ENCODE peak calls at places on chromosomes 13 and 19, in nine cellular contexts. Y is foreskin fibroblast; L is heart left ventricle; Z is adrenal gland; W is nephron progenitor cell; C is mesothelial cell of epicardium; O is suprapubic skin; B is activated CD8-positive, alpha-beta T cell treated with anti-CD3 and anti-CD28 coated beads for 36 hours; R is endodermal cell. S is an unnamed sample.

GRCh38 chr19:10289836-10290438 is at the start of gene ICAM5:
- DNase-seq in Y (peak), L (no peak), Z (no peak), W (peak), C (no peak), O (no peak), B (peak), R (no peak), S (no peak)

GRCh38 chr19:40801449-40802299 is 2.7 kb downstream of the EGLN2 start:
- DNase-seq in Y (no peak), L (no peak), Z (no peak), W (no peak), C (no peak), O (no peak), B (no peak), R (no peak), S (no peak)

GRCh38 chr13:75771818-75772217 is 135.7 kb downstream of the LMO7 start:
- DNase-seq in Y (peak), L (no peak), Z (no peak), W (no peak), C (no peak), O (no peak), B (no peak), R (no peak), S (no peak)

GRCh38 chr19:37943480-37943879 is 36.5 kb downstream of the SIPA1L3 start:
- DNase-seq in Y (no peak), L (no peak), Z (no peak), W (no peak), C (no peak), O (no peak), B (no peak), R (no peak), S (no peak)

GRCh38 chr19:36051637-36052036 is 2.4 kb downstream of the THAP8 start:
- DNase-seq in Y (no peak), L (no peak), Z (no peak), W (no peak), C (no peak), O (no peak), B (no peak), R (peak), S (no peak)

GRCh38 chr19:45086453-45086852 is 6.5 kb upstream of the PPP1R37 start:
- DNase-seq in Y (no peak), L (no peak), Z (no peak), W (no peak), C (no peak), O (no peak), B (no peak), R (no peak), S (no peak)

GRCh38 chr19:51948979-51949378 is 21.7 kb downstream of the ZNF613 start:
- DNase-seq in Y (peak), L (peak), Z (peak), W (no peak), C (no peak), O (no peak), B (no peak), R (no peak), S (no peak)

GRCh38 chr13:87259479-87260083 is 411.6 kb upstream of the SLITRK5 start:
- DNase-seq in Y (no peak), L (no peak), Z (peak), W (peak), C (no peak), O (no peak), B (no peak), R (peak), S (peak)

GRCh38 chr13:88068316-88068715 is 397.1 kb downstream of the SLITRK5 start:
- DNase-seq in Y (no peak), L (no peak), Z (no peak), W (no peak), C (no peak), O (no peak), B (no peak), R (no peak), S (no peak)

GRCh38 chr19:48135411-48135810 is 24.8 kb upstream of the PLA2G4C start:
- DNase-seq in Y (peak), L (no peak), Z (no peak), W (no peak), C (no peak), O (no peak), B (peak), R (peak), S (no peak)

GRCh38 chr19:48244289-48244688 is 11.4 kb downstream of the CARD8 start:
- DNase-seq in Y (no peak), L (no peak), Z (no peak), W (no peak), C (no peak), O (no peak), B (peak), R (no peak), S (no peak)

GRCh38 chr19:16889883-16890460 is 1.2 kb downstream of the F2RL3 start:
- DNase-seq in Y (no peak), L (no peak), Z (no peak), W (no peak), C (no peak), O (no peak), B (no peak), R (no peak), S (no peak)

GRCh38 chr13:112893570-112894422 is 75.2 kb upstream of the MCF2L start:
- DNase-seq in Y (peak), L (peak), Z (no peak), W (peak), C (no peak), O (no peak), B (peak), R (peak), S (peak)

GRCh38 chr19:42134671-42135070 is 2.4 kb upstream of the POU2F2 start:
- DNase-seq in Y (no peak), L (no peak), Z (no peak), W (no peak), C (no peak), O (no peak), B (no peak), R (no peak), S (no peak)

GRCh38 chr19:35935911-35936737 is at the start of gene LRFN3:
- DNase-seq in Y (peak), L (peak), Z (peak), W (peak), C (peak), O (no peak), B (peak), R (peak), S (peak)

GRCh38 chr19:20925481-20925880 is 2.4 kb downstream of the ZNF85 start:
- DNase-seq in Y (no peak), L (no peak), Z (no peak), W (no peak), C (no peak), O (no peak), B (no peak), R (no peak), S (no peak)

GRCh38 chr13:44181938-44182337 is 191.7 kb upstream of the SERP2 start:
- DNase-seq in Y (no peak), L (no peak), Z (no peak), W (no peak), C (no peak), O (no peak), B (no peak), R (no peak), S (no peak)

GRCh38 chr19:40320558-40320935 is 27.6 kb downstream of the C19orf47 start:
- DNase-seq in Y (no peak), L (no peak), Z (no peak), W (no peak), C (no peak), O (no peak), B (no peak), R (no peak), S (no peak)

GRCh38 chr13:42569576-42570344 is 4.2 kb upstream of the TNFSF11 start:
- DNase-seq in Y (no peak), L (no peak), Z (no peak), W (no peak), C (no peak), O (no peak), B (no peak), R (no peak), S (no peak)

GRCh38 chr13:103067751-103068563 is 1.7 kb upstream of the SLC10A2 start:
- DNase-seq in Y (no peak), L (no peak), Z (no peak), W (no peak), C (no peak), O (no peak), B (no peak), R (peak), S (no peak)

GRCh38 chr19:49119411-49120324 is at the start of gene PPFIA3:
- DNase-seq in Y (peak), L (peak), Z (peak), W (peak), C (peak), O (no peak), B (no peak), R (peak), S (peak)

GRCh38 chr19:55809381-55810058 is 22.3 kb downstream of the NLRP11 start:
- DNase-seq in Y (peak), L (peak), Z (peak), W (peak), C (no peak), O (no peak), B (peak), R (peak), S (no peak)

DNA sequence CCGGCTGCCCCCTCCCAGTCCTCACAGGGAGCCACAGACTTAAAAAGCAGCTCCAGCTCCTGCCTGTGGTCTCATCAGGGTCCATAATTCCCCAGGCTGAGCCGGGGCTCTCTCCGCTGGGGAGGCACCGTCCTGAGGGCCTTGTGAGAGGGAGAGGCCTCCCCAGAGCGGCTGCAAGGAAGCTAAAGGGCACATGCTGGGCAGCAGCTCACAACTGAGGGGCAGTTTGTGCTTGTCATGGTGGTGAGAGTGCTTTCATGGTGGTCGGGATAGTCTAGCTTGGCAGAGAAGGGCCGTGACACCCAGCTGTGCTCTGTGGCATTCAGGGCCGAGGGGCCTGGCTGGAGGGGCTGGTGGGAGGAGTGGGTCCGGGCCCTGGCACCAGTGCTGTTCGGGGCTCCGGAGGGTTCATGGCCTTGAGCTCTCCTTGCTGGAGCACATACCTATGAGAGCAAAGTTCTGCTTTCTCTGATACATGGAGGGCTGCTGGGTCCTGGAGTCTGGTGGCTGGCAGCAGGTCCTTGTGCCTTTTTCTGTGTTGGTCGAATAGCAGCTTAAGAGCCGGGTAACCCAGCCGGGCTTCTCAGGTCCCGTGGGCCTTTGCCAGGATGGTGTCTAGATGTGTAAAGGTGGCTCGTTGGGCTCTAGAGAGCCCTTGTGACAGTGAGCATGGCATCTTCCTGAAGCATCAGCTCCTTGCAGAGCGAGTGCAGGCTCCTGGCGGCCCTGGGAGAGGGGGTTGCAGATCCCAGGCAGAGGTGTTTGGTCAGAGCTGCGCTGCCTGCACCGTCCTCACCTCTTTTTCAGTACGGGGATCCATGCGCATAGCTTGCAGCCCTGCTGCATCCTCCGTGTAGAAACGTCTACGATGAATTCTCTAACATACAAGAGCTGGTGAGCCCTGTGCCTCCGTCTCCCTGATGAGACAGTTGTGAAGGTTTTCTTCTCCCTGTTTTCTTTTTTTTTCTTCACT is 8.8 kb downstream of the UPF1 start:
- DNase-seq in Y (no peak), L (no peak), Z (no peak), W (no peak), C (no peak), O (no peak), B (no peak), R (no peak), S (no peak)
- TF ChIP-seq CTCF in Y (no peak), L (no peak), Z (no peak), W (no peak), C (no peak), O (no peak), B (no peak), R (no peak), S (no peak)

DNA sequence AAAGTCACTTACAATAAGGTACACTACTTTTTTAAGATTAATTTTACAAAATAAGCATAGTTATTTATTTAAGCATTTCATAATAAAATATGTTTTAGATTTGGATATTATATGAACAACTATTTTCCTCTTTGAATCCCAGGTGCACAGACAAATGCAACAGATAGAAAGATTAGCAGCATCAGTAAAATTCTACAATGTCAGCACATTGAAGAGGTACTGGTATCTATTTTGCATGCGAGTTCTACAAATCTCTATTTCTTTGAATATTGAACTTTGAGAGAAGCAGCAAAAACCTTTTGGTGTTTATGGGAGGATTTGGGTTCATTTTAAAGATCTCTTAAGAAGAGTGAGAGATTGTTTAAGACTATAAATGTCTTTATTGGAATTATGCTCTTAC is 558.6 kb upstream of the KLHL1 start:
- DNase-seq in Y (no peak), L (no peak), Z (no peak), W (no peak), C (no peak), O (no peak), B (no peak), R (no peak), S (no peak)
- TF ChIP-seq CTCF in Y (no peak), L (no peak), Z (no peak), W (no peak), C (no peak), O (no peak), B (no peak), R (no peak), S (no peak)

GRCh38 chr13:46052314-46053161 is at the start of gene ZC3H13:
- DNase-seq in Y (peak), L (peak), Z (peak), W (peak), C (peak), O (peak), B (peak), R (peak), S (peak)
- TF ChIP-seq CTCF in Y (peak), L (peak), Z (peak), W (peak), C (peak), O (peak), B (peak), R (peak), S (peak)

GRCh38 chr13:98032168-98032567 is 78.7 kb downstream of the IPO5 start:
- DNase-seq in Y (no peak), L (no peak), Z (no peak), W (no peak), C (no peak), O (no peak), B (no peak), R (no peak), S (no peak)

GRCh38 chr13:98035373-98035772 is 81.9 kb downstream of the IPO5 start:
- DNase-seq in Y (no peak), L (no peak), Z (no peak), W (no peak), C (no peak), O (no peak), B (no peak), R (no peak), S (no peak)

GRCh38 chr13:98039261-98039660 is 85.8 kb downstream of the IPO5 start:
- DNase-seq in Y (no peak), L (no peak), Z (no peak), W (no peak), C (no peak), O (no peak), B (no peak), R (no peak), S (no peak)

DNA sequence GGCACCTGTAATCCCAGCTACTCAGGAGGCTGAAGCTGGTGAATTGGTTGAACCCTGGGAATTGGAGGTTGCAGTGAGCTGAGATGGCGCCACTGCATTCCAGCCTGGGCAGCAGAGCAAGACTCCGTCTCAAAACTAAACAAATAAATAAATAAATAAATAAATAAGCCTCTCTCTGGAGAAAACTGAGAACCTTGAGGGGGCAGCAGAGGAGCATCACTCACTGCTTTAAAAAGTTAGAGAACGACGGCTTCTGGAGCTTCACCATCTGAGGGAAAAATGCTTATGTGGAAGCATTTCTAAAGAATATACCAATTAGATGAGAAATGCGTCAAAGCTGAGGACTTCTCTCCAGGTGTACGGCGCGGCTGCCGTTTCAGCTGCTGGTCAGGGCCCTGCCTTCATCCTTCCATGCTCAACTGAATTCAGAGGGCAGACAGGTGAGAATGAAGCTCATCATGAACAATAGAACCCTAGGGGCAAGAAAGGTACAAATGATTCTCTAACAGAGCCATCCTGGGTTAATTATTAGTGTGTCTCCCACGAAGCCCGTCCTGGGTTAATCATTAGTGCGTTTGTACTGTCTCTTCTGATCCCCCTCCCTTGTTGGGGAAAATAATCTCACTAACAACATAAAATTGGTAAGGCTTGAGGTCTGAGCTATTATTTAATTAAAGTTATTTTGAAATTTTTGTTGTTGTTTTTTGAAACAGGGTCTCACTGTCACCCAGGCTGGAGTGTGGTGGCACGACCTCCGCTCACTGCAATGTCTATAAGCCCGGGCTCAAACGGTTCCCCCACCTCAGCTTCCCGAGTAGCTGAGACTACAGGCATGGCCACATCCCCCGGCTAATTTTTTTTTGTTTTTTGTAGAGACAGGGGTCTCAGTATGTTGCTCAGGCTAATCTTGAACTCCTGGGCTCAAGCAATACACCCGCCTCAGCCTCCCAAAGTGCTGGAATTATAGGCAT is 80.1 kb downstream of the IPO5 start:
- DNase-seq in Y (peak), L (no peak), Z (peak), W (peak), C (no peak), O (no peak), B (no peak), R (peak), S (peak)
- TF ChIP-seq CTCF in Y (peak), L (peak), Z (peak), W (peak), C (peak), O (peak), B (no peak), R (peak), S (peak)

DNA sequence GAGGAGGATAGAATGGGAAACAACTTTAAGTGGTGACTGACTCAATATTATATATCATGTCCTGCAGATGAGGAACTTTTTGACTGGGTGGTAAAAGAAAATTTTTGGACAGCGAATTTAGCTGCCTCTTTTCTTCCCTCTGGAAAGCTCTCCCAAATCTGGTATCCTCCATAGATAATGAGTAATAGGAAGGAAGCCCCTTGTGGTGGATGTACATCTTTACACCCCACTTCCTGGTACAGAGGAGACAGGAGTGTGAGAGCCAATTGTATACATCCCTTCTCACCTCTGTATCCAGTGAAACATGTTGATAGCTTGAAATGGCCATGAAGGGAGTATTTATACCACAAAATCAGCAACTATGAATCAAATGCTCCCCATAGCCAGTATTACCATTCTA is 17.2 kb upstream of the TDRD3 start:
- DNase-seq in Y (no peak), L (no peak), Z (no peak), W (no peak), C (no peak), O (no peak), B (no peak), R (no peak), S (no peak)
- TF ChIP-seq CTCF in Y (peak), L (no peak), Z (no peak), W (no peak), C (no peak), O (no peak), B (peak), R (peak), S (peak)

GRCh38 chr13:90974249-90974954 is 373.1 kb upstream of the MIR17HG start:
- DNase-seq in Y (no peak), L (no peak), Z (no peak), W (no peak), C (no peak), O (no peak), B (no peak), R (no peak), S (no peak)

GRCh38 chr13:90968510-90968909 is 379.0 kb upstream of the MIR17HG start:
- DNase-seq in Y (no peak), L (no peak), Z (no peak), W (peak), C (no peak), O (no peak), B (peak), R (peak), S (peak)
- TF ChIP-seq CTCF in Y (no peak), L (no peak), Z (no peak), W (peak), C (no peak), O (no peak), B (no peak), R (peak), S (peak)

DNA sequence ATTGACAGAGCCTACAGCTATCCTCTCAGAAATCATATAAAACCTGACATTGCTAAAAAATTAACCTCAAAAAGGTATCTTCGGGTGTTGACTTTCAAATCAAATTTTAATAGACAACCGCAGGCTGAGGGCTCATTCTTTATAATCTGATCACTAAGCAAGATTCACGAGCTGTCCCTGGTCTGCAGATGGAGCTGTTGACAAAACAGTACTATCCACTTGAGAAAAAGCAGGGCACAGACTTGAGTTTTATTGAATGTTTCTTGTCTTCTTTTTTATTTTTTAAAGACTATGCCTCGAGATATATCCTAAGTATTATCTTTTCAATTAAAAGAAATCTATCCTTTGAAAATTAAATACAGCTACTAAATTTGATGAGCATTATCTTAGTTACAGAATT is 540.5 kb downstream of the PCDH9 start:
- DNase-seq in Y (peak), L (no peak), Z (no peak), W (no peak), C (no peak), O (no peak), B (no peak), R (no peak), S (no peak)
- TF ChIP-seq CTCF in Y (peak), L (no peak), Z (no peak), W (no peak), C (no peak), O (no peak), B (no peak), R (peak), S (peak)